ENCODE peak calls at places on chromosomes 7 and 10, in six cellular contexts. One of them, this sample, is unnamed.

GRCh38 chr7:149883452-149883861 is 9.7 kb downstream of the ATP6V0E2 start:
- DNase-seq in GM12878: no peak
- DNase-seq in HCT116: peak; percentile 37
- DNase-seq in HepG2: peak; percentile 41
- DNase-seq in K562: peak; percentile 69
- DNase-seq in H1: peak; percentile 29
- DNase-seq in this sample: peak; percentile 78

GRCh38 chr7:17022915-17023314 is 141.1 kb upstream of the AGR3 start:
- DNase-seq in K562: no peak
- DNase-seq in HepG2: no peak
- DNase-seq in H1: no peak
- DNase-seq in HCT116: no peak
- DNase-seq in GM12878: no peak
- DNase-seq in this sample: no peak

GRCh38 chr7:157490465-157490912 is 153.7 kb downstream of the DNAJB6 start:
- DNase-seq in H1: no peak
- DNase-seq in GM12878: peak; percentile 25
- DNase-seq in K562: peak; percentile 62
- DNase-seq in HCT116: peak; percentile 62
- DNase-seq in HepG2: peak; percentile 66
- DNase-seq in this sample: no peak

GRCh38 chr10:98361131-98361633 is 53.8 kb downstream of the PYROXD2 start:
- DNase-seq in HCT116: no peak
- DNase-seq in K562: peak; percentile 69
- DNase-seq in HepG2: no peak
- DNase-seq in GM12878: peak; percentile 68
- DNase-seq in H1: no peak
- DNase-seq in this sample: no peak

GRCh38 chr10:4740471-4740870 is 85.5 kb upstream of the AKR1E2 start:
- DNase-seq in GM12878: no peak
- DNase-seq in HCT116: no peak
- DNase-seq in K562: no peak
- DNase-seq in H1: no peak
- DNase-seq in HepG2: no peak
- DNase-seq in this sample: no peak

GRCh38 chr10:78071857-78072179 is 38.2 kb downstream of the RPS24 start:
- DNase-seq in HCT116: no peak
- DNase-seq in K562: no peak
- DNase-seq in GM12878: no peak
- DNase-seq in HepG2: no peak
- DNase-seq in H1: no peak
- DNase-seq in this sample: no peak

GRCh38 chr7:157873181-157873580 is 536.4 kb downstream of the DNAJB6 start:
- DNase-seq in HCT116: no peak
- DNase-seq in HepG2: no peak
- DNase-seq in GM12878: no peak
- DNase-seq in K562: no peak
- DNase-seq in H1: no peak
- DNase-seq in this sample: no peak

GRCh38 chr7:20444041-20444440 is 113.3 kb downstream of the ITGB8 start:
- DNase-seq in K562: no peak
- DNase-seq in HCT116: no peak
- DNase-seq in H1: no peak
- DNase-seq in HepG2: no peak
- DNase-seq in GM12878: no peak
- DNase-seq in this sample: no peak

GRCh38 chr10:88702848-88703597 is 3.0 kb upstream of the LIPK start:
- DNase-seq in HCT116: peak; percentile 89
- DNase-seq in GM12878: no peak
- DNase-seq in K562: no peak
- DNase-seq in H1: peak; percentile 66
- DNase-seq in HepG2: peak; percentile 72
- DNase-seq in this sample: peak; percentile 39

GRCh38 chr10:21751341-21752310 is 217.6 kb downstream of the MLLT10 start:
- DNase-seq in GM12878: no peak
- DNase-seq in H1: peak; percentile 66
- DNase-seq in HepG2: no peak
- DNase-seq in HCT116: peak; percentile 44
- DNase-seq in K562: no peak
- DNase-seq in this sample: peak; percentile 65

GRCh38 chr7:79789584-79790345 is 336.3 kb upstream of the MAGI2 start:
- DNase-seq in K562: no peak
- DNase-seq in HCT116: no peak
- DNase-seq in HepG2: no peak
- DNase-seq in GM12878: no peak
- DNase-seq in H1: no peak
- DNase-seq in this sample: no peak

GRCh38 chr10:31528834-31529233 is 209.8 kb downstream of the ZEB1 start:
- DNase-seq in GM12878: no peak
- DNase-seq in HepG2: no peak
- DNase-seq in HCT116: no peak
- DNase-seq in H1: no peak
- DNase-seq in K562: no peak
- DNase-seq in this sample: no peak

GRCh38 chr7:95324396-95324795 is at the start of gene PON1:
- DNase-seq in H1: no peak
- DNase-seq in K562: no peak
- DNase-seq in HepG2: no peak
- DNase-seq in GM12878: no peak
- DNase-seq in HCT116: no peak
- DNase-seq in this sample: peak; percentile 40

GRCh38 chr10:26962835-26963234 is 102.1 kb upstream of the ABI1 start:
- DNase-seq in HepG2: no peak
- DNase-seq in GM12878: no peak
- DNase-seq in K562: no peak
- DNase-seq in HCT116: no peak
- DNase-seq in H1: no peak
- DNase-seq in this sample: no peak

GRCh38 chr10:12844796-12845524 is 156.6 kb downstream of the CCDC3 start:
- DNase-seq in K562: no peak
- DNase-seq in H1: no peak
- DNase-seq in GM12878: no peak
- DNase-seq in HepG2: peak; percentile 10
- DNase-seq in HCT116: peak; percentile 8
- DNase-seq in this sample: no peak

GRCh38 chr7:149310113-149310836 is 48.3 kb downstream of the ZNF783 start:
- DNase-seq in HepG2: peak; percentile 53
- DNase-seq in H1: no peak
- DNase-seq in GM12878: peak; percentile 36
- DNase-seq in K562: peak; percentile 71
- DNase-seq in HCT116: peak; percentile 91
- DNase-seq in this sample: no peak

GRCh38 chr7:159191236-159191635 is 46.6 kb upstream of the VIPR2 start:
- DNase-seq in H1: no peak
- DNase-seq in HepG2: no peak
- DNase-seq in K562: no peak
- DNase-seq in GM12878: no peak
- DNase-seq in HCT116: no peak
- DNase-seq in this sample: no peak

GRCh38 chr10:83432296-83433045 is 706.8 kb upstream of the GHITM start:
- DNase-seq in HCT116: no peak
- DNase-seq in H1: no peak
- DNase-seq in K562: no peak
- DNase-seq in GM12878: no peak
- DNase-seq in HepG2: no peak
- DNase-seq in this sample: no peak

GRCh38 chr10:96505150-96506136 is 8.3 kb downstream of the TLL2 start:
- DNase-seq in HepG2: no peak
- DNase-seq in H1: no peak
- DNase-seq in K562: no peak
- DNase-seq in HCT116: no peak
- DNase-seq in GM12878: no peak
- DNase-seq in this sample: no peak
- TF ChIP-seq ATF3 in HepG2: no peak
- TF ChIP-seq ATF3 in H1: no peak
- TF ChIP-seq ATF3 in K562: no peak
- TF ChIP-seq ATF3 in HCT116: no peak
- TF ChIP-seq ATF3 in GM12878: no peak
- TF ChIP-seq ATF3 in this sample: no peak

DNA sequence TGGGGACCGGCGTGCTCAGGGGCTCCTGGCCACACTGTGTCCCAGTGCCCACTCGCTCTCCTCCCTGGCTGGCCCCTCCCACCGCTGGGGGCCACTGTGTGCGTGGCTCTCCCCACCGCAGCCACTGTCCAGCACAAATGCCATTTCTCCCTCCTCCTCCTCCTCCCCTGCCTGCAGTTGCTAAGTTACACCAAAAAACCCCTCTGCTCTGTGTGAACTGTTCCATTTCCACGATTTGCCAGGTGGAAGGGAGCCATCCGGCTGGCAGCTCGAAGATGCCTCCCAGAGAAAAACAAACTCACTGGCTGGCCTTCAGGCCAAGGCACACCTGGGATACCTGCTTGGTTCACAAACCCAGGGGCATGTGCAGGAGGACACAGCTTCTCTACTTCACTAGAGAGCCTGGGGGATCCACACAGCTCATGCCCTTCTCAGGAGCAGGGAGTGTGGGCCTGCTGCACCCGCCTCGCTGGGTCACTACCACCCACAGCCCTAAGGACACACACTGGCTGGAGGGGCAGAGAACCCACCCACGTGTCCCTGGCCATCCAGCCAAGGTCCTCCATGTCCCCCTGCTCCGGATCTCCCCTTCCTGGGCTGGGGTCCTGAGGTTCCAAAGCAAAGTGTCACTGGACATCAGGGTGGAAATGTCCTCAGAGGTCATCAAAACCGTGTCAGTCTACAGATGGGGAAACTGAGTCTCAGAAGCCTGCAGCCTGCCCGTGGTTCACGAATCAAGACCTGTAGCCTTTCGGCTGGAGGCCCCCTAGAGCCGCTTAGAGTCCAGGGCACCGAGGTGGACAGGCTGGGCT is 1.7 kb downstream of the RASGEF1A start:
- DNase-seq in H1: no peak
- DNase-seq in K562: peak; percentile 6
- DNase-seq in HCT116: no peak
- DNase-seq in GM12878: no peak
- DNase-seq in HepG2: no peak
- DNase-seq in this sample: no peak
- TF ChIP-seq ATF3 in H1: no peak
- TF ChIP-seq ATF3 in K562: no peak
- TF ChIP-seq ATF3 in HCT116: no peak
- TF ChIP-seq ATF3 in GM12878: no peak
- TF ChIP-seq ATF3 in HepG2: no peak
- TF ChIP-seq ATF3 in this sample: no peak

DNA sequence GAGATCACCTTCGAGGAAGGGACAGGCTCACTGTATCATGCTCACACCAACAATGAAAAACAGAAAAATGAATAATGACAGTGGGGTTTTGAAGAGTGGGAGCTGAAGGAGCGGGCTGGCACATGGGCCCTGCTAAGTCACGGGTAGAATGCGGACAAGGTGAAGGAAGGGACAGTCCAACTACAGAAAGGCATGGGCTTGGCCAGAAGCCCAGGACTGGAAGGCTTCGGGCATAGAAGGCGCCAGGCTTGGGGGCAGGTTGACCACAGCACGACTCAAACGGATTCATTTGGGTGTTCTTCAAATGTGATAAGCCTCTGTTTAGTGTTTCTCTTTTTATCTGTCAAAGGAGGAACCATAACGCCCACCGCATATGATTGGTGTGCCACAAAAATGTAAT is 509.5 kb downstream of the CCSER2 start:
- DNase-seq in K562: no peak
- DNase-seq in HCT116: no peak
- DNase-seq in H1: no peak
- DNase-seq in HepG2: no peak
- DNase-seq in GM12878: no peak
- DNase-seq in this sample: no peak
- TF ChIP-seq ATF3 in K562: no peak
- TF ChIP-seq ATF3 in HCT116: no peak
- TF ChIP-seq ATF3 in H1: no peak
- TF ChIP-seq ATF3 in HepG2: no peak
- TF ChIP-seq ATF3 in GM12878: no peak
- TF ChIP-seq ATF3 in this sample: no peak

GRCh38 chr7:123355576-123356195 is 155.9 kb upstream of the SLC13A1 start:
- DNase-seq in GM12878: no peak
- DNase-seq in H1: no peak
- DNase-seq in HCT116: peak; percentile 26
- DNase-seq in K562: no peak
- DNase-seq in HepG2: no peak
- DNase-seq in this sample: no peak

GRCh38 chr7:123360631-123361030 is 160.9 kb upstream of the SLC13A1 start:
- DNase-seq in H1: no peak
- DNase-seq in GM12878: no peak
- DNase-seq in HepG2: no peak
- DNase-seq in K562: no peak
- DNase-seq in HCT116: no peak
- DNase-seq in this sample: no peak
- TF ChIP-seq ATF3 in H1: no peak
- TF ChIP-seq ATF3 in GM12878: no peak
- TF ChIP-seq ATF3 in HepG2: no peak
- TF ChIP-seq ATF3 in K562: no peak
- TF ChIP-seq ATF3 in HCT116: no peak
- TF ChIP-seq ATF3 in this sample: no peak

GRCh38 chr7:113013761-113014449 is 72.7 kb downstream of the GPR85 start:
- DNase-seq in H1: no peak
- DNase-seq in GM12878: no peak
- DNase-seq in K562: no peak
- DNase-seq in HCT116: no peak
- DNase-seq in HepG2: no peak
- DNase-seq in this sample: no peak
- TF ChIP-seq ATF3 in H1: no peak
- TF ChIP-seq ATF3 in GM12878: no peak
- TF ChIP-seq ATF3 in K562: no peak
- TF ChIP-seq ATF3 in HCT116: no peak
- TF ChIP-seq ATF3 in HepG2: no peak
- TF ChIP-seq ATF3 in this sample: no peak

DNA sequence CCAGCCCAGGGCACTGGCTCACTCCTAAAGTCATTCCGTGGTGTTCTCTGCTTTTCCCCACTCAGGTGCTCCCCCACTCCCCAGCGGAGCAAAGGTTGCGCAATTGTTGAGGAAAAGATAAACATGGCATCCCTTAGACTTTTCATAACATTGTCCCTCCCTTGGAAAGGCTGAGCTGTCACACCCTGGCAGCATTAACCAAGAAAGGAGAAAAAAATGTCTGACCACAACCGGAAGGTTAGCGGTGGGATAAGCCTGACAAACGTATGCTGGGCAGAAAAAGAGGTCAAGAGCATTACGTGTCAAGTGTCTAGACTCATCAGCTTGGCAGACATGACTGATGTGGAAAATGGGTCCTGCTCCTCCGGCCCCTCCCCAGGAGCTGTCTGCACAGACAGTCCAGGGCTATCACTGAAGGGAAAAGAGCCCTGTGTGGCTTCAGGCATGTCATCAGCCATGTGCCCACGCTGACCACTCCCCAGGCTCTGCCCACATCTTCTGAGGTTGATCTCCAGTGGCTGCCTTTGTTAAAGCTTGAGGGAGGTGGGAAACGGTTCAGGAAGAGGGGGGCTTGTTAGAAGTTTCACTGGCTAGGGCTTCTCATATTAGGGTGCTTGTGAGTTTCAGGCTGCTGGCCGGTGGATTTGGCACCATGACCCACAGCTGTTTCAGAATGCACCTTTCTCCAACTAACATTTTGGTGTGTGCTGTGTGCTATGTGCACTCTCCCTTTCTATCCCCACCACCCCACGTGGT is 30.1 kb downstream of the BTBD16 start:
- DNase-seq in HCT116: no peak
- DNase-seq in K562: no peak
- DNase-seq in HepG2: no peak
- DNase-seq in GM12878: no peak
- DNase-seq in H1: no peak
- DNase-seq in this sample: no peak
- TF ChIP-seq ATF3 in HCT116: no peak
- TF ChIP-seq ATF3 in K562: no peak
- TF ChIP-seq ATF3 in HepG2: no peak
- TF ChIP-seq ATF3 in GM12878: no peak
- TF ChIP-seq ATF3 in H1: no peak
- TF ChIP-seq ATF3 in this sample: no peak

GRCh38 chr7:93779115-93779514 is 111.4 kb downstream of the TFPI2 start:
- DNase-seq in K562: no peak
- DNase-seq in HepG2: no peak
- DNase-seq in HCT116: no peak
- DNase-seq in H1: no peak
- DNase-seq in GM12878: no peak
- DNase-seq in this sample: no peak
- TF ChIP-seq ATF3 in K562: no peak
- TF ChIP-seq ATF3 in HepG2: no peak
- TF ChIP-seq ATF3 in HCT116: no peak
- TF ChIP-seq ATF3 in H1: no peak
- TF ChIP-seq ATF3 in GM12878: no peak
- TF ChIP-seq ATF3 in this sample: no peak

This sample was measured in WTC11.